ENCODE peak calls at places on chromosomes 16 and 17, in eight cellular contexts. A, X, G, R, W, Y, T and M are unnamed samples.

GRCh38 chr17:78241277-78242023 is 10.0 kb downstream of the TMEM235 start:
- DNase-seq in A (no peak), X (peak), G (no peak), R (no peak), W (no peak), Y (no peak), T (peak), M (no peak)

GRCh38 chr17:2903193-2903974 is 107.1 kb downstream of the RAP1GAP2 start:
- DNase-seq in A (no peak), X (no peak), G (no peak), R (no peak), W (no peak), Y (no peak), T (no peak), M (no peak)

GRCh38 chr16:72241930-72242329 is 70.0 kb upstream of the PMFBP1 start:
- DNase-seq in A (no peak), X (peak), G (no peak), R (no peak), W (no peak), Y (no peak), T (peak), M (no peak)

GRCh38 chr17:48627625-48628510 is 1.7 kb upstream of the HOXB9 start:
- DNase-seq in A (no peak), X (no peak), G (no peak), R (peak), W (no peak), Y (no peak), T (no peak), M (no peak)

GRCh38 chr16:10551881-10552280 is 28.5 kb downstream of the EMP2 start:
- DNase-seq in A (no peak), X (no peak), G (no peak), R (no peak), W (no peak), Y (no peak), T (no peak), M (no peak)

GRCh38 chr17:79874329-79874981 is 35.2 kb upstream of the CBX4 start:
- DNase-seq in A (no peak), X (peak), G (no peak), R (peak), W (no peak), Y (no peak), T (peak), M (no peak)

GRCh38 chr16:69404275-69404805 is 18.5 kb upstream of the TERF2 start:
- DNase-seq in A (peak), X (peak), G (no peak), R (peak), W (no peak), Y (no peak), T (peak), M (no peak)

GRCh38 chr17:42031584-42031983 is 11.7 kb downstream of the NKIRAS2 start:
- DNase-seq in A (no peak), X (no peak), G (peak), R (no peak), W (no peak), Y (no peak), T (no peak), M (no peak)

GRCh38 chr16:85417156-85417860 is 195.8 kb upstream of the GSE1 start:
- DNase-seq in A (no peak), X (no peak), G (peak), R (peak), W (no peak), Y (peak), T (no peak), M (no peak)

GRCh38 chr17:9432121-9432866 is 143.3 kb downstream of the STX8 start:
- DNase-seq in A (no peak), X (no peak), G (no peak), R (no peak), W (no peak), Y (no peak), T (peak), M (no peak)

GRCh38 chr17:83083368-83084201 is 4.2 kb downstream of the METRNL start:
- DNase-seq in A (peak), X (peak), G (no peak), R (peak), W (no peak), Y (peak), T (peak), M (peak)

GRCh38 chr17:48247603-48248002 is 140.0 kb downstream of the SNX11 start:
- DNase-seq in A (no peak), X (no peak), G (no peak), R (no peak), W (no peak), Y (no peak), T (no peak), M (no peak)

GRCh38 chr17:81094744-81095607 is 60.0 kb downstream of the BAIAP2 start:
- DNase-seq in A (peak), X (peak), G (no peak), R (peak), W (peak), Y (peak), T (peak), M (peak)

GRCh38 chr17:64315032-64315490 is 52.0 kb upstream of the TEX2 start:
- DNase-seq in A (peak), X (no peak), G (peak), R (peak), W (peak), Y (peak), T (no peak), M (peak)

GRCh38 chr17:18182190-18182977 is 1.2 kb upstream of the ALKBH5 start:
- DNase-seq in A (peak), X (no peak), G (peak), R (peak), W (no peak), Y (no peak), T (no peak), M (peak)

GRCh38 chr16:87498324-87499188 is 5.7 kb upstream of the ZCCHC14 start:
- DNase-seq in A (no peak), X (no peak), G (no peak), R (no peak), W (no peak), Y (no peak), T (no peak), M (no peak)

GRCh38 chr17:69423450-69423849 is 9.0 kb downstream of the MAP2K6 start:
- DNase-seq in A (no peak), X (no peak), G (no peak), R (no peak), W (no peak), Y (no peak), T (peak), M (no peak)

GRCh38 chr17:42488032-42488431 is 29.4 kb downstream of the ATP6V0A1 start:
- DNase-seq in A (no peak), X (no peak), G (no peak), R (no peak), W (no peak), Y (no peak), T (no peak), M (no peak)

GRCh38 chr16:21156767-21157467 is 1.6 kb upstream of the LDAF1 start:
- DNase-seq in A (no peak), X (peak), G (no peak), R (no peak), W (no peak), Y (no peak), T (peak), M (peak)

GRCh38 chr16:51982715-51983680 is 563.9 kb downstream of the TOX3 start:
- DNase-seq in A (no peak), X (peak), G (no peak), R (no peak), W (no peak), Y (no peak), T (peak), M (peak)

GRCh38 chr17:72258711-72259110 is 137.9 kb downstream of the SOX9 start:
- DNase-seq in A (no peak), X (no peak), G (no peak), R (no peak), W (no peak), Y (no peak), T (no peak), M (no peak)

GRCh38 chr17:71441098-71441497 is 679.7 kb upstream of the SOX9 start:
- DNase-seq in A (no peak), X (peak), G (no peak), R (no peak), W (no peak), Y (no peak), T (peak), M (no peak)

GRCh38 chr16:58513874-58514273 is 1.4 kb upstream of the SETD6 start:
- DNase-seq in A (no peak), X (no peak), G (no peak), R (no peak), W (no peak), Y (no peak), T (no peak), M (no peak)

GRCh38 chr17:48246623-48247022 is 139.1 kb downstream of the SNX11 start:
- DNase-seq in A (no peak), X (no peak), G (no peak), R (no peak), W (no peak), Y (no peak), T (peak), M (no peak)

GRCh38 chr17:35373532-35373983 is at the start of gene SLFN11:
- DNase-seq in A (peak), X (no peak), G (peak), R (peak), W (peak), Y (peak), T (peak), M (peak)

GRCh38 chr17:36128411-36128978 is 24.9 kb downstream of the CCL4 start:
- DNase-seq in A (no peak), X (no peak), G (no peak), R (no peak), W (no peak), Y (no peak), T (no peak), M (no peak)

GRCh38 chr16:56279132-56279531 is 87.8 kb downstream of the GNAO1 start:
- DNase-seq in A (no peak), X (no peak), G (no peak), R (peak), W (no peak), Y (no peak), T (no peak), M (no peak)

GRCh38 chr17:68288804-68289203 is 2.1 kb downstream of the SLC16A6 start:
- DNase-seq in A (peak), X (no peak), G (no peak), R (no peak), W (no peak), Y (peak), T (peak), M (no peak)
- TF ChIP-seq CTCF in A (no peak), X (no peak), G (no peak), R (no peak), W (no peak), Y (no peak), T (peak), M (no peak)

DNA sequence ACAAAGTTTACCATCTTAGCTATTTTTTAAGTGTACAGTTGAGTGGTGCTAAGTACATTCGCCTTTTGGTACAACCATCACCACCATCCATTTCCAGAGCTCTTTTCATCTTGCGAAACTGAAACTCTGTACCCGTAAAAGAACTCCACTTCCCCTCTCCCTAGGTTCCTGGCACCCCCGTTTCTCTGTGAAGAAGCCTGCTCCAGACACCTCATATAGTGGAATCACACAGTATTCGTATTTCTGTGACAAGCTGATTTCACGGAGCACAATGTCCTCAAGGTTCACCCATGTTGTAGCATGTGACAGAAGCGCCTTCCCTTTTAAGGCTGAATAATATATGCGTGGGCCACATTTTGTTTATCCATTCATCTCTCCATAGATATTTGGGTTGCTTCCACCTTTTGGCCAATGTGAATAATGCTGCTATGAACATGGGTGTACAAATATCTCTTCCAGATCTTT is 54.2 kb upstream of the MAP3K14 start:
- DNase-seq in A (no peak), X (peak), G (no peak), R (no peak), W (no peak), Y (peak), T (peak), M (no peak)
- TF ChIP-seq CTCF in A (no peak), X (peak), G (no peak), R (no peak), W (no peak), Y (no peak), T (peak), M (no peak)

DNA sequence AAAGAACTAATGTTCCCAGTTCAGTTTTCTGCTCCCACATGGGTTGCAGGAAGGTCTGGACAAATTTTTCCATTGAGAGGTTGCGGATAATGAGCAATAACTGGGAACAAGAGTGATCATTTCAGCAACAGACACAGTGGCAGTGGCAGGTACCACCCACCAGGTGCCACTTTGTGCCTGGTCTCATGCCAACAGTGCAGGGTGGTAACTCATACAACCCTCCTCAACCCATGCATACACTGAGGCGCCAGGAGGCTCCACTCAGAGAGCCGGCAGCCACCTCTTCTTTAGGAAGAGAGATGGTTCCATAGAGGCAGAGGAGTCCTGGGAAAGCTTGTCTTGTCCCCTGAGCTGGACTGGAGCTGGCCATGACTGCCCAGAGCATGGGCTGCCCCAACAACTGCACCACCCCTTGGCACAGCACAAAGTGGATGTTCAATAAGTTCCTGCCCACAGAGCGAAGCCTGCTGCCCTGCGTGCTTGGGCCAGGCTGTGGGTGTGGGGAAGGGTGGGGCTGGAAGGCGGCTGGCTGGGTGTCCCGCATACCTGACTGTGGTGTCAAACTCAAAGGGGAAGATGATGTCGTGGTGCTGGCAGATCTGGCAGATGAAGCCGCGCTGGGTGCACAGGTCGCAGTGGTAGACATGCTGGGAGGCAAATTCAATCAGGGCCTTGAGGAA is 6.4 kb upstream of the ARHGAP27 start:
- DNase-seq in A (no peak), X (no peak), G (no peak), R (peak), W (no peak), Y (no peak), T (no peak), M (no peak)
- TF ChIP-seq CTCF in A (no peak), X (no peak), G (no peak), R (no peak), W (no peak), Y (no peak), T (no peak), M (no peak)

DNA sequence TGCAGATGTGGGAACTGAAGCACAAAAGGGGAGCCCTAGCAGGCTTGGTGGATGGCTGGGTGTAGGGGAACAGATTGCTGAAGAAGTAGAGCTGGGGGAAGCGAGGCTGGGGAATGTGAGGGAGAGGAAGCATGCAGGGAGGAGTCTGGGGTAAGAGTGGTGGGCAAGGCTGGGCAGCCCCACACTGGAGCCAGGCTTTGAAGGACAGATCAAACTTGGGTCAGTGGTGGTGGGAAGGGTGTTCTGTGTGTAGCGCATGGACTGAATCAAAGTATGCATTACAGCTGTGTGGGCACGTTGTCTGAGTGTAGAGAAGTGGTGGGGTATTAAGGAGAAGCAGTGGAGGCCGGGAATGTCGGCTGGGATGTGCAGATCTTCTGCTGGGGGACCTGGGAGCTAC is 116.0 kb downstream of the CYLD start:
- DNase-seq in A (no peak), X (no peak), G (no peak), R (no peak), W (no peak), Y (peak), T (no peak), M (no peak)
- TF ChIP-seq CTCF in A (no peak), X (no peak), G (no peak), R (no peak), W (no peak), Y (no peak), T (no peak), M (no peak)